ENCODE peak calls at places on chromosomes 1 and 21, in five cellular contexts. One of them, this sample, is unnamed.

GRCh38 chr1:11761988-11762406 is at the start of gene C1orf167:
- DNase-seq in NCI-H1417: no peak
- DNase-seq in stimulated activated CD4-positive, alpha-beta T cell treated with anti-CD3 and anti-CD28 coated beads, Interleukin-1b, Interleukin-23, amount 100 ng/mL, for 24 hours: peak
- DNase-seq in WTC11: peak
- DNase-seq in GM13977: no peak
- DNase-seq in this sample: no peak

GRCh38 chr1:169768161-169768560 is 26.5 kb downstream of the METTL18 start:
- DNase-seq in NCI-H1417: no peak
- DNase-seq in stimulated activated CD4-positive, alpha-beta T cell treated with anti-CD3 and anti-CD28 coated beads, Interleukin-1b, Interleukin-23, amount 100 ng/mL, for 24 hours: no peak
- DNase-seq in WTC11: no peak
- DNase-seq in GM13977: no peak
- DNase-seq in this sample: no peak

GRCh38 chr1:112507896-112508241 is 896 bp upstream of the WNT2B start:
- DNase-seq in NCI-H1417: no peak
- DNase-seq in stimulated activated CD4-positive, alpha-beta T cell treated with anti-CD3 and anti-CD28 coated beads, Interleukin-1b, Interleukin-23, amount 100 ng/mL, for 24 hours: no peak
- DNase-seq in WTC11: peak
- DNase-seq in GM13977: peak
- DNase-seq in this sample: no peak

GRCh38 chr1:238177960-238178359 is 287.2 kb upstream of the ZP4 start:
- DNase-seq in NCI-H1417: peak
- DNase-seq in stimulated activated CD4-positive, alpha-beta T cell treated with anti-CD3 and anti-CD28 coated beads, Interleukin-1b, Interleukin-23, amount 100 ng/mL, for 24 hours: no peak
- DNase-seq in WTC11: no peak
- DNase-seq in GM13977: no peak
- DNase-seq in this sample: no peak

GRCh38 chr1:119674835-119675289 is 26.8 kb upstream of the ZNF697 start:
- DNase-seq in NCI-H1417: peak
- DNase-seq in stimulated activated CD4-positive, alpha-beta T cell treated with anti-CD3 and anti-CD28 coated beads, Interleukin-1b, Interleukin-23, amount 100 ng/mL, for 24 hours: peak
- DNase-seq in WTC11: no peak
- DNase-seq in GM13977: peak
- DNase-seq in this sample: peak

GRCh38 chr1:214280386-214281029 is 451 bp upstream of the SMYD2 start:
- DNase-seq in NCI-H1417: no peak
- DNase-seq in stimulated activated CD4-positive, alpha-beta T cell treated with anti-CD3 and anti-CD28 coated beads, Interleukin-1b, Interleukin-23, amount 100 ng/mL, for 24 hours: no peak
- DNase-seq in WTC11: peak
- DNase-seq in GM13977: no peak
- DNase-seq in this sample: peak

GRCh38 chr1:11316701-11317100 is 43.7 kb downstream of the UBIAD1 start:
- DNase-seq in NCI-H1417: no peak
- DNase-seq in stimulated activated CD4-positive, alpha-beta T cell treated with anti-CD3 and anti-CD28 coated beads, Interleukin-1b, Interleukin-23, amount 100 ng/mL, for 24 hours: no peak
- DNase-seq in WTC11: no peak
- DNase-seq in GM13977: no peak
- DNase-seq in this sample: no peak

GRCh38 chr1:54996869-54997710 is 1.6 kb upstream of the BSND start:
- DNase-seq in NCI-H1417: no peak
- DNase-seq in stimulated activated CD4-positive, alpha-beta T cell treated with anti-CD3 and anti-CD28 coated beads, Interleukin-1b, Interleukin-23, amount 100 ng/mL, for 24 hours: no peak
- DNase-seq in WTC11: peak
- DNase-seq in GM13977: no peak
- DNase-seq in this sample: no peak

GRCh38 chr1:207035877-207036558 is 3.5 kb upstream of the C1orf116 start:
- DNase-seq in NCI-H1417: no peak
- DNase-seq in stimulated activated CD4-positive, alpha-beta T cell treated with anti-CD3 and anti-CD28 coated beads, Interleukin-1b, Interleukin-23, amount 100 ng/mL, for 24 hours: no peak
- DNase-seq in WTC11: no peak
- DNase-seq in GM13977: no peak
- DNase-seq in this sample: no peak

GRCh38 chr1:226355679-226356583 is 47.0 kb upstream of the LIN9 start:
- DNase-seq in NCI-H1417: no peak
- DNase-seq in stimulated activated CD4-positive, alpha-beta T cell treated with anti-CD3 and anti-CD28 coated beads, Interleukin-1b, Interleukin-23, amount 100 ng/mL, for 24 hours: no peak
- DNase-seq in WTC11: no peak
- DNase-seq in GM13977: no peak
- DNase-seq in this sample: no peak

GRCh38 chr1:21773585-21773984 is 9.4 kb downstream of the USP48 start:
- DNase-seq in NCI-H1417: no peak
- DNase-seq in stimulated activated CD4-positive, alpha-beta T cell treated with anti-CD3 and anti-CD28 coated beads, Interleukin-1b, Interleukin-23, amount 100 ng/mL, for 24 hours: no peak
- DNase-seq in WTC11: no peak
- DNase-seq in GM13977: no peak
- DNase-seq in this sample: no peak

GRCh38 chr21:32934829-32935228 is 90.9 kb upstream of the OLIG2 start:
- DNase-seq in NCI-H1417: no peak
- DNase-seq in stimulated activated CD4-positive, alpha-beta T cell treated with anti-CD3 and anti-CD28 coated beads, Interleukin-1b, Interleukin-23, amount 100 ng/mL, for 24 hours: no peak
- DNase-seq in WTC11: no peak
- DNase-seq in GM13977: no peak
- DNase-seq in this sample: no peak

GRCh38 chr21:16347223-16347622 is 617.4 kb downstream of the USP25 start:
- DNase-seq in NCI-H1417: no peak
- DNase-seq in stimulated activated CD4-positive, alpha-beta T cell treated with anti-CD3 and anti-CD28 coated beads, Interleukin-1b, Interleukin-23, amount 100 ng/mL, for 24 hours: no peak
- DNase-seq in WTC11: no peak
- DNase-seq in GM13977: no peak
- DNase-seq in this sample: no peak

GRCh38 chr1:37890378-37891014 is 31.1 kb upstream of the MTF1 start:
- DNase-seq in NCI-H1417: peak
- DNase-seq in stimulated activated CD4-positive, alpha-beta T cell treated with anti-CD3 and anti-CD28 coated beads, Interleukin-1b, Interleukin-23, amount 100 ng/mL, for 24 hours: no peak
- DNase-seq in WTC11: no peak
- DNase-seq in GM13977: peak
- DNase-seq in this sample: no peak

GRCh38 chr1:147515046-147515869 is 26.0 kb upstream of the BCL9 start:
- DNase-seq in NCI-H1417: peak
- DNase-seq in stimulated activated CD4-positive, alpha-beta T cell treated with anti-CD3 and anti-CD28 coated beads, Interleukin-1b, Interleukin-23, amount 100 ng/mL, for 24 hours: no peak
- DNase-seq in WTC11: no peak
- DNase-seq in GM13977: no peak
- DNase-seq in this sample: peak

GRCh38 chr1:26127235-26128163 is 15.9 kb downstream of the PDIK1L start:
- DNase-seq in NCI-H1417: no peak
- DNase-seq in stimulated activated CD4-positive, alpha-beta T cell treated with anti-CD3 and anti-CD28 coated beads, Interleukin-1b, Interleukin-23, amount 100 ng/mL, for 24 hours: no peak
- DNase-seq in WTC11: no peak
- DNase-seq in GM13977: no peak
- DNase-seq in this sample: no peak

GRCh38 chr1:109847251-109847650 is 63.4 kb upstream of the CSF1 start:
- DNase-seq in NCI-H1417: no peak
- DNase-seq in stimulated activated CD4-positive, alpha-beta T cell treated with anti-CD3 and anti-CD28 coated beads, Interleukin-1b, Interleukin-23, amount 100 ng/mL, for 24 hours: no peak
- DNase-seq in WTC11: no peak
- DNase-seq in GM13977: no peak
- DNase-seq in this sample: no peak

GRCh38 chr1:211326528-211327340 is at the start of gene TRAF5:
- DNase-seq in NCI-H1417: peak
- DNase-seq in stimulated activated CD4-positive, alpha-beta T cell treated with anti-CD3 and anti-CD28 coated beads, Interleukin-1b, Interleukin-23, amount 100 ng/mL, for 24 hours: peak
- DNase-seq in WTC11: peak
- DNase-seq in GM13977: peak
- DNase-seq in this sample: peak

GRCh38 chr1:1274931-1275431 is 1.3 kb upstream of the UBE2J2 start:
- DNase-seq in NCI-H1417: no peak
- DNase-seq in stimulated activated CD4-positive, alpha-beta T cell treated with anti-CD3 and anti-CD28 coated beads, Interleukin-1b, Interleukin-23, amount 100 ng/mL, for 24 hours: no peak
- DNase-seq in WTC11: no peak
- DNase-seq in GM13977: no peak
- DNase-seq in this sample: no peak

GRCh38 chr1:156406229-156406628 is 37.2 kb downstream of the RHBG start:
- DNase-seq in NCI-H1417: peak
- DNase-seq in stimulated activated CD4-positive, alpha-beta T cell treated with anti-CD3 and anti-CD28 coated beads, Interleukin-1b, Interleukin-23, amount 100 ng/mL, for 24 hours: no peak
- DNase-seq in WTC11: no peak
- DNase-seq in GM13977: no peak
- DNase-seq in this sample: no peak

GRCh38 chr1:91857557-91858239 is 28.3 kb downstream of the TGFBR3 start:
- DNase-seq in NCI-H1417: no peak
- DNase-seq in stimulated activated CD4-positive, alpha-beta T cell treated with anti-CD3 and anti-CD28 coated beads, Interleukin-1b, Interleukin-23, amount 100 ng/mL, for 24 hours: no peak
- DNase-seq in WTC11: no peak
- DNase-seq in GM13977: no peak
- DNase-seq in this sample: no peak

GRCh38 chr1:25760871-25761270 is 39.1 kb upstream of the SELENON start:
- DNase-seq in NCI-H1417: no peak
- DNase-seq in stimulated activated CD4-positive, alpha-beta T cell treated with anti-CD3 and anti-CD28 coated beads, Interleukin-1b, Interleukin-23, amount 100 ng/mL, for 24 hours: no peak
- DNase-seq in WTC11: no peak
- DNase-seq in GM13977: no peak
- DNase-seq in this sample: no peak

GRCh38 chr1:171446396-171446795 is 38.9 kb upstream of the PRRC2C start:
- DNase-seq in NCI-H1417: no peak
- DNase-seq in stimulated activated CD4-positive, alpha-beta T cell treated with anti-CD3 and anti-CD28 coated beads, Interleukin-1b, Interleukin-23, amount 100 ng/mL, for 24 hours: no peak
- DNase-seq in WTC11: no peak
- DNase-seq in GM13977: no peak
- DNase-seq in this sample: no peak

GRCh38 chr1:2459757-2460156 is 16.3 kb upstream of the PLCH2 start:
- DNase-seq in NCI-H1417: no peak
- DNase-seq in stimulated activated CD4-positive, alpha-beta T cell treated with anti-CD3 and anti-CD28 coated beads, Interleukin-1b, Interleukin-23, amount 100 ng/mL, for 24 hours: no peak
- DNase-seq in WTC11: no peak
- DNase-seq in GM13977: no peak
- DNase-seq in this sample: no peak

GRCh38 chr1:200869753-200870391 is 2.9 kb upstream of the GPR25 start:
- DNase-seq in NCI-H1417: no peak
- DNase-seq in stimulated activated CD4-positive, alpha-beta T cell treated with anti-CD3 and anti-CD28 coated beads, Interleukin-1b, Interleukin-23, amount 100 ng/mL, for 24 hours: no peak
- DNase-seq in WTC11: no peak
- DNase-seq in GM13977: peak
- DNase-seq in this sample: no peak

GRCh38 chr1:67339623-67340343 is 32.1 kb downstream of the IL12RB2 start:
- DNase-seq in NCI-H1417: no peak
- DNase-seq in stimulated activated CD4-positive, alpha-beta T cell treated with anti-CD3 and anti-CD28 coated beads, Interleukin-1b, Interleukin-23, amount 100 ng/mL, for 24 hours: peak
- DNase-seq in WTC11: no peak
- DNase-seq in GM13977: no peak
- DNase-seq in this sample: no peak

GRCh38 chr1:190102757-190103326 is 374.8 kb downstream of the BRINP3 start:
- DNase-seq in NCI-H1417: no peak
- DNase-seq in stimulated activated CD4-positive, alpha-beta T cell treated with anti-CD3 and anti-CD28 coated beads, Interleukin-1b, Interleukin-23, amount 100 ng/mL, for 24 hours: no peak
- DNase-seq in WTC11: no peak
- DNase-seq in GM13977: no peak
- DNase-seq in this sample: no peak

GRCh38 chr1:154557939-154558609 is 388 bp downstream of the UBE2Q1 start:
- DNase-seq in NCI-H1417: peak
- DNase-seq in stimulated activated CD4-positive, alpha-beta T cell treated with anti-CD3 and anti-CD28 coated beads, Interleukin-1b, Interleukin-23, amount 100 ng/mL, for 24 hours: no peak
- DNase-seq in WTC11: peak
- DNase-seq in GM13977: no peak
- DNase-seq in this sample: peak

GRCh38 chr1:60504206-60504868 is 430.8 kb upstream of the C1orf87 start:
- DNase-seq in NCI-H1417: no peak
- DNase-seq in stimulated activated CD4-positive, alpha-beta T cell treated with anti-CD3 and anti-CD28 coated beads, Interleukin-1b, Interleukin-23, amount 100 ng/mL, for 24 hours: no peak
- DNase-seq in WTC11: no peak
- DNase-seq in GM13977: no peak
- DNase-seq in this sample: no peak

GRCh38 chr1:201447911-201448871 is 20.8 kb downstream of the PHLDA3 start:
- DNase-seq in NCI-H1417: peak
- DNase-seq in stimulated activated CD4-positive, alpha-beta T cell treated with anti-CD3 and anti-CD28 coated beads, Interleukin-1b, Interleukin-23, amount 100 ng/mL, for 24 hours: peak
- DNase-seq in WTC11: peak
- DNase-seq in GM13977: peak
- DNase-seq in this sample: peak

GRCh38 chr1:109927356-109927755 is 16.7 kb downstream of the CSF1 start:
- DNase-seq in NCI-H1417: no peak
- DNase-seq in stimulated activated CD4-positive, alpha-beta T cell treated with anti-CD3 and anti-CD28 coated beads, Interleukin-1b, Interleukin-23, amount 100 ng/mL, for 24 hours: no peak
- DNase-seq in WTC11: no peak
- DNase-seq in GM13977: no peak
- DNase-seq in this sample: no peak